ENCODE peak calls at places on chromosome 3, in six cellular contexts. One of them, this sample, is unnamed.

GRCh38 chr3:189978753-189979152 is 141.9 kb downstream of the P3H2 start:
- DNase-seq in HepG2: no peak
- DNase-seq in GM12878: no peak
- DNase-seq in K562: no peak
- DNase-seq in HCT116: no peak
- DNase-seq in H1: no peak
- DNase-seq in this sample: no peak

GRCh38 chr3:138127636-138128365 is 4.4 kb downstream of the A4GNT start:
- DNase-seq in HCT116: no peak
- DNase-seq in K562: no peak
- DNase-seq in H1: no peak
- DNase-seq in GM12878: no peak
- DNase-seq in HepG2: no peak
- DNase-seq in this sample: no peak

GRCh38 chr3:55337641-55338174 is 149.4 kb downstream of the WNT5A start:
- DNase-seq in HepG2: no peak
- DNase-seq in GM12878: no peak
- DNase-seq in HCT116: no peak
- DNase-seq in K562: no peak
- DNase-seq in H1: no peak
- DNase-seq in this sample: no peak

GRCh38 chr3:129989391-129989790 is 14.9 kb downstream of the TRH start:
- DNase-seq in GM12878: no peak
- DNase-seq in HepG2: no peak
- DNase-seq in HCT116: no peak
- DNase-seq in H1: no peak
- DNase-seq in K562: no peak
- DNase-seq in this sample: no peak

GRCh38 chr3:61638721-61639120 is 77.3 kb downstream of the PTPRG start:
- DNase-seq in GM12878: no peak
- DNase-seq in H1: no peak
- DNase-seq in HepG2: no peak
- DNase-seq in HCT116: no peak
- DNase-seq in K562: no peak
- DNase-seq in this sample: no peak

GRCh38 chr3:49872801-49873281 is 3.1 kb upstream of the CAMKV start:
- DNase-seq in GM12878: no peak
- DNase-seq in HCT116: no peak
- DNase-seq in HepG2: no peak
- DNase-seq in K562: no peak
- DNase-seq in H1: no peak
- DNase-seq in this sample: no peak

GRCh38 chr3:17840126-17840525 is 97.7 kb upstream of the TBC1D5 start:
- DNase-seq in GM12878: no peak
- DNase-seq in K562: no peak
- DNase-seq in HCT116: no peak
- DNase-seq in H1: no peak
- DNase-seq in HepG2: no peak
- DNase-seq in this sample: no peak

GRCh38 chr3:48408823-48409281 is 21.0 kb downstream of the PLXNB1 start:
- DNase-seq in GM12878: no peak
- DNase-seq in HCT116: no peak
- DNase-seq in K562: peak
- DNase-seq in HepG2: no peak
- DNase-seq in H1: no peak
- DNase-seq in this sample: no peak

GRCh38 chr3:165669502-165669901 is 167.7 kb downstream of the BCHE start:
- DNase-seq in GM12878: no peak
- DNase-seq in H1: no peak
- DNase-seq in HCT116: no peak
- DNase-seq in K562: no peak
- DNase-seq in HepG2: no peak
- DNase-seq in this sample: no peak

GRCh38 chr3:152466784-152467183 is 198.1 kb downstream of the MBNL1 start:
- DNase-seq in HepG2: peak
- DNase-seq in GM12878: no peak
- DNase-seq in K562: peak
- DNase-seq in H1: no peak
- DNase-seq in HCT116: no peak
- DNase-seq in this sample: no peak

GRCh38 chr3:85589145-85589544 is 630.4 kb downstream of the CADM2 start:
- DNase-seq in HepG2: no peak
- DNase-seq in GM12878: no peak
- DNase-seq in K562: no peak
- DNase-seq in H1: no peak
- DNase-seq in HCT116: no peak
- DNase-seq in this sample: no peak

GRCh38 chr3:51942603-51943450 is 664 bp downstream of the PARP3 start:
- DNase-seq in K562: peak
- DNase-seq in H1: no peak
- DNase-seq in GM12878: peak
- DNase-seq in HCT116: peak
- DNase-seq in HepG2: peak
- DNase-seq in this sample: no peak

GRCh38 chr3:44729384-44729910 is at the start of gene ZNF501:
- DNase-seq in GM12878: peak
- DNase-seq in HepG2: peak
- DNase-seq in K562: peak
- DNase-seq in H1: peak
- DNase-seq in HCT116: no peak
- DNase-seq in this sample: peak

GRCh38 chr3:37492977-37493471 is 318.6 kb upstream of the LRRFIP2 start:
- DNase-seq in GM12878: no peak
- DNase-seq in H1: no peak
- DNase-seq in HepG2: no peak
- DNase-seq in HCT116: no peak
- DNase-seq in K562: no peak
- DNase-seq in this sample: no peak

GRCh38 chr3:122937745-122938144 is 89.8 kb downstream of the SEMA5B start:
- DNase-seq in H1: no peak
- DNase-seq in K562: no peak
- DNase-seq in HCT116: no peak
- DNase-seq in HepG2: no peak
- DNase-seq in GM12878: no peak
- DNase-seq in this sample: no peak

GRCh38 chr3:50447290-50447840 is 56.1 kb downstream of the CACNA2D2 start:
- DNase-seq in HepG2: no peak
- DNase-seq in HCT116: no peak
- DNase-seq in GM12878: no peak
- DNase-seq in H1: no peak
- DNase-seq in K562: no peak
- DNase-seq in this sample: no peak

GRCh38 chr3:170258105-170258487 is 35.9 kb downstream of the PRKCI start:
- DNase-seq in GM12878: no peak
- DNase-seq in HCT116: peak
- DNase-seq in HepG2: no peak
- DNase-seq in K562: no peak
- DNase-seq in H1: no peak
- DNase-seq in this sample: peak

GRCh38 chr3:169218314-169218983 is 445.1 kb downstream of the MECOM start:
- DNase-seq in HepG2: peak
- DNase-seq in GM12878: no peak
- DNase-seq in HCT116: peak
- DNase-seq in H1: no peak
- DNase-seq in K562: peak
- DNase-seq in this sample: peak

GRCh38 chr3:72303926-72304325 is 519.0 kb upstream of the PROK2 start:
- DNase-seq in HCT116: no peak
- DNase-seq in K562: no peak
- DNase-seq in GM12878: no peak
- DNase-seq in H1: no peak
- DNase-seq in HepG2: no peak
- DNase-seq in this sample: peak

GRCh38 chr3:59388555-59389280 is 338.9 kb upstream of the CFAP20DC start:
- DNase-seq in HepG2: no peak
- DNase-seq in H1: no peak
- DNase-seq in K562: no peak
- DNase-seq in GM12878: no peak
- DNase-seq in HCT116: no peak
- DNase-seq in this sample: no peak

GRCh38 chr3:140250010-140250825 is 315.2 kb downstream of the CLSTN2 start:
- DNase-seq in K562: no peak
- DNase-seq in H1: no peak
- DNase-seq in HCT116: no peak
- DNase-seq in HepG2: no peak
- DNase-seq in GM12878: no peak
- DNase-seq in this sample: no peak

GRCh38 chr3:140249188-140249587 is 314.2 kb downstream of the CLSTN2 start:
- DNase-seq in K562: no peak
- DNase-seq in GM12878: no peak
- DNase-seq in H1: no peak
- DNase-seq in HCT116: no peak
- DNase-seq in HepG2: no peak
- DNase-seq in this sample: no peak

GRCh38 chr3:140252812-140253656 is 318.0 kb downstream of the CLSTN2 start:
- DNase-seq in H1: no peak
- DNase-seq in K562: no peak
- DNase-seq in GM12878: no peak
- DNase-seq in HepG2: no peak
- DNase-seq in HCT116: no peak
- DNase-seq in this sample: no peak

GRCh38 chr3:140251678-140252077 is 316.7 kb downstream of the CLSTN2 start:
- DNase-seq in H1: no peak
- DNase-seq in HCT116: no peak
- DNase-seq in GM12878: no peak
- DNase-seq in HepG2: no peak
- DNase-seq in K562: no peak
- DNase-seq in this sample: peak

GRCh38 chr3:140250945-140251344 is 316.0 kb downstream of the CLSTN2 start:
- DNase-seq in HCT116: no peak
- DNase-seq in GM12878: no peak
- DNase-seq in K562: no peak
- DNase-seq in H1: no peak
- DNase-seq in HepG2: no peak
- DNase-seq in this sample: no peak
- TF ChIP-seq ZNF274 in HCT116: no peak
- TF ChIP-seq ZNF274 in GM12878: no peak
- TF ChIP-seq ZNF274 in K562: no peak
- TF ChIP-seq ZNF274 in H1: no peak
- TF ChIP-seq ZNF274 in HepG2: no peak
- TF ChIP-seq ZNF274 in this sample: no peak

GRCh38 chr3:125318497-125318847 is 56.7 kb downstream of the ZNF148 start:
- DNase-seq in HCT116: no peak
- DNase-seq in H1: no peak
- DNase-seq in K562: no peak
- DNase-seq in GM12878: no peak
- DNase-seq in HepG2: no peak
- DNase-seq in this sample: no peak

GRCh38 chr3:125310623-125311076 is 64.5 kb downstream of the ZNF148 start:
- DNase-seq in HepG2: peak
- DNase-seq in H1: no peak
- DNase-seq in K562: peak
- DNase-seq in GM12878: peak
- DNase-seq in HCT116: no peak
- DNase-seq in this sample: no peak

GRCh38 chr3:125317761-125318496 is 57.2 kb downstream of the ZNF148 start:
- DNase-seq in GM12878: no peak
- DNase-seq in HepG2: no peak
- DNase-seq in HCT116: peak
- DNase-seq in K562: no peak
- DNase-seq in H1: no peak
- DNase-seq in this sample: no peak

GRCh38 chr3:125316949-125317348 is 58.2 kb downstream of the ZNF148 start:
- DNase-seq in HepG2: no peak
- DNase-seq in K562: no peak
- DNase-seq in H1: no peak
- DNase-seq in HCT116: no peak
- DNase-seq in GM12878: peak
- DNase-seq in this sample: no peak

DNA sequence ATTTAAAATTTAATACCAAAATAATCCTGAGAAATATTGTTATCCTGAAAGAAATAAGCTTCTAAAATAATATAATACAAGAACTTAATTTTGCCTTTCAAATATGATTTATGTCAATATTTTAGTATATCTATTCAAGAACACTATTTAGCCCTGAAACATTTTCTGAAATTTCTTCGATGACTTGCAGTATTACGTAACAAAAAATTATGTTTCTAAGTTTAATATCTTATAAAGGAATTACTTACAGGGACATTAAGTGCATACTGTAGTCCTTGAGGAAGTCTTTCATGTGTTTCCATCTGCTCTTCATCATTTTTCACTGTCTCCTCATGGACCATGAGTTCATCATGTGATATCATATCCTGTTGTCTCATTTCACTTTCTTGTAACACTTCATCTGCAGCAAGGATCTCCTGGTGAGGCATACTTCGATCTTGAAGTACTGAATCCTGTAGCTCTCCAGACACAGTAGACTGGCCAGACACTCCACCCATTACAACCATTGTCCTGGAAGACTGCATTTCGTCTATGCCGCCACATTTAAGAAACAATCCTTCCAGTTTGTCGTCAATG is 62.0 kb downstream of the ZNF148 start:
- DNase-seq in HepG2: no peak
- DNase-seq in H1: no peak
- DNase-seq in K562: peak
- DNase-seq in HCT116: no peak
- DNase-seq in GM12878: no peak
- DNase-seq in this sample: no peak
- H3K9ac ChIP-seq in HepG2: no peak
- H3K9ac ChIP-seq in H1: no peak
- H3K9ac ChIP-seq in K562: no peak
- H3K9ac ChIP-seq in HCT116: no peak
- H3K9ac ChIP-seq in GM12878: no peak
- H3K9ac ChIP-seq in this sample: no peak

GRCh38 chr3:16820485-16820884 is 64.3 kb upstream of the PLCL2 start:
- DNase-seq in HepG2: no peak
- DNase-seq in HCT116: no peak
- DNase-seq in K562: no peak
- DNase-seq in GM12878: no peak
- DNase-seq in H1: no peak
- DNase-seq in this sample: no peak

GRCh38 chr3:16818194-16818593 is 66.6 kb upstream of the PLCL2 start:
- DNase-seq in K562: no peak
- DNase-seq in HCT116: no peak
- DNase-seq in GM12878: no peak
- DNase-seq in H1: no peak
- DNase-seq in HepG2: no peak
- DNase-seq in this sample: no peak

GRCh38 chr3:16821053-16821452 is 63.7 kb upstream of the PLCL2 start:
- DNase-seq in GM12878: no peak
- DNase-seq in K562: no peak
- DNase-seq in HepG2: no peak
- DNase-seq in H1: no peak
- DNase-seq in HCT116: no peak
- DNase-seq in this sample: no peak

GRCh38 chr3:16817201-16817600 is 67.6 kb upstream of the PLCL2 start:
- DNase-seq in GM12878: no peak
- DNase-seq in HCT116: no peak
- DNase-seq in HepG2: no peak
- DNase-seq in H1: no peak
- DNase-seq in K562: no peak
- DNase-seq in this sample: no peak

GRCh38 chr3:16818945-16819344 is 65.8 kb upstream of the PLCL2 start:
- DNase-seq in K562: no peak
- DNase-seq in HCT116: no peak
- DNase-seq in GM12878: no peak
- DNase-seq in HepG2: no peak
- DNase-seq in H1: no peak
- DNase-seq in this sample: no peak
- TF ChIP-seq ZNF274 in K562: no peak
- TF ChIP-seq ZNF274 in HCT116: no peak
- TF ChIP-seq ZNF274 in GM12878: no peak
- TF ChIP-seq ZNF274 in HepG2: no peak
- TF ChIP-seq ZNF274 in H1: no peak
- TF ChIP-seq ZNF274 in this sample: no peak

GRCh38 chr3:191316876-191317603 is 12.2 kb upstream of the CCDC50 start:
- DNase-seq in HepG2: no peak
- DNase-seq in GM12878: no peak
- DNase-seq in HCT116: no peak
- DNase-seq in K562: no peak
- DNase-seq in H1: no peak
- DNase-seq in this sample: no peak
- H3K9ac ChIP-seq in HepG2: no peak
- H3K9ac ChIP-seq in GM12878: no peak
- H3K9ac ChIP-seq in HCT116: no peak
- H3K9ac ChIP-seq in K562: no peak
- H3K9ac ChIP-seq in H1: no peak
- H3K9ac ChIP-seq in this sample: no peak

This sample was measured in NT2/D1.